ENCODE peak calls at places on chromosomes 6 and 20, in five cellular contexts. One of them, this sample, is unnamed.

GRCh38 chr6:118281291-118281690 is 266.8 kb upstream of the PLN start:
- DNase-seq in thoracic aorta: no peak
- DNase-seq in stomach: no peak
- DNase-seq in choroid plexus epithelial cell: no peak
- DNase-seq in astrocyte of the cerebellum: no peak
- DNase-seq in this sample: no peak

GRCh38 chr6:150652848-150653613 is 53.3 kb downstream of the PLEKHG1 start:
- DNase-seq in choroid plexus epithelial cell: peak
- DNase-seq in astrocyte of the cerebellum: no peak
- DNase-seq in thoracic aorta: no peak
- DNase-seq in stomach: no peak
- DNase-seq in this sample: no peak

GRCh38 chr6:28794175-28795002 is 129.4 kb downstream of the TRIM27 start:
- DNase-seq in choroid plexus epithelial cell: peak
- DNase-seq in astrocyte of the cerebellum: no peak
- DNase-seq in stomach: no peak
- DNase-seq in thoracic aorta: no peak
- DNase-seq in this sample: no peak

GRCh38 chr6:4103929-4104328 is 25.0 kb upstream of the FAM217A start:
- DNase-seq in astrocyte of the cerebellum: no peak
- DNase-seq in thoracic aorta: no peak
- DNase-seq in choroid plexus epithelial cell: no peak
- DNase-seq in stomach: peak
- DNase-seq in this sample: peak

GRCh38 chr20:37914672-37915433 is 11.9 kb downstream of the VSTM2L start:
- DNase-seq in choroid plexus epithelial cell: peak
- DNase-seq in astrocyte of the cerebellum: no peak
- DNase-seq in stomach: no peak
- DNase-seq in thoracic aorta: no peak
- DNase-seq in this sample: no peak

GRCh38 chr6:159535629-159536028 is 157.4 kb downstream of the SOD2 start:
- DNase-seq in astrocyte of the cerebellum: no peak
- DNase-seq in thoracic aorta: no peak
- DNase-seq in stomach: no peak
- DNase-seq in choroid plexus epithelial cell: no peak
- DNase-seq in this sample: no peak

GRCh38 chr6:1856381-1856780 is 246.7 kb downstream of the FOXC1 start:
- DNase-seq in choroid plexus epithelial cell: peak
- DNase-seq in astrocyte of the cerebellum: peak
- DNase-seq in stomach: no peak
- DNase-seq in thoracic aorta: no peak
- DNase-seq in this sample: no peak

GRCh38 chr20:17444091-17444490 is 87.1 kb downstream of the BFSP1 start:
- DNase-seq in astrocyte of the cerebellum: no peak
- DNase-seq in thoracic aorta: no peak
- DNase-seq in choroid plexus epithelial cell: no peak
- DNase-seq in stomach: no peak
- DNase-seq in this sample: no peak

GRCh38 chr6:15894973-15895858 is 232.4 kb upstream of the DTNBP1 start:
- DNase-seq in astrocyte of the cerebellum: no peak
- DNase-seq in stomach: no peak
- DNase-seq in choroid plexus epithelial cell: no peak
- DNase-seq in thoracic aorta: no peak
- DNase-seq in this sample: no peak

GRCh38 chr6:36598326-36598725 is 4.2 kb downstream of the SRSF3 start:
- DNase-seq in astrocyte of the cerebellum: no peak
- DNase-seq in stomach: no peak
- DNase-seq in choroid plexus epithelial cell: no peak
- DNase-seq in thoracic aorta: no peak
- DNase-seq in this sample: no peak

GRCh38 chr20:36745234-36745926 is 510 bp downstream of the NDRG3 start:
- DNase-seq in choroid plexus epithelial cell: peak
- DNase-seq in astrocyte of the cerebellum: no peak
- DNase-seq in stomach: peak
- DNase-seq in thoracic aorta: no peak
- DNase-seq in this sample: no peak

GRCh38 chr20:31740208-31740607 is 1.1 kb downstream of the TPX2 start:
- DNase-seq in stomach: no peak
- DNase-seq in astrocyte of the cerebellum: no peak
- DNase-seq in choroid plexus epithelial cell: peak
- DNase-seq in thoracic aorta: no peak
- DNase-seq in this sample: no peak

GRCh38 chr6:2792330-2792729 is 27.1 kb downstream of the WRNIP1 start:
- DNase-seq in astrocyte of the cerebellum: peak
- DNase-seq in stomach: no peak
- DNase-seq in thoracic aorta: no peak
- DNase-seq in choroid plexus epithelial cell: peak
- DNase-seq in this sample: no peak

GRCh38 chr6:56549014-56549413 is 93.7 kb downstream of the DST start:
- DNase-seq in thoracic aorta: no peak
- DNase-seq in choroid plexus epithelial cell: peak
- DNase-seq in stomach: no peak
- DNase-seq in astrocyte of the cerebellum: no peak
- DNase-seq in this sample: no peak
- TF ChIP-seq CTCF in thoracic aorta: peak
- TF ChIP-seq CTCF in choroid plexus epithelial cell: no peak
- TF ChIP-seq CTCF in stomach: peak
- TF ChIP-seq CTCF in astrocyte of the cerebellum: no peak
- TF ChIP-seq CTCF in this sample: no peak

GRCh38 chr20:8934362-8934761 is 134.5 kb upstream of the PLCB4 start:
- DNase-seq in thoracic aorta: no peak
- DNase-seq in astrocyte of the cerebellum: no peak
- DNase-seq in stomach: no peak
- DNase-seq in choroid plexus epithelial cell: no peak
- DNase-seq in this sample: no peak
- H3K4me3 ChIP-seq in thoracic aorta: no peak
- H3K4me3 ChIP-seq in astrocyte of the cerebellum: no peak
- H3K4me3 ChIP-seq in stomach: no peak
- H3K4me3 ChIP-seq in choroid plexus epithelial cell: no peak
- H3K4me3 ChIP-seq in this sample: no peak

GRCh38 chr6:42136508-42137191 is 5.8 kb downstream of the C6orf132 start:
- DNase-seq in thoracic aorta: no peak
- DNase-seq in choroid plexus epithelial cell: peak
- DNase-seq in stomach: peak
- DNase-seq in astrocyte of the cerebellum: peak
- DNase-seq in this sample: no peak
- TF ChIP-seq CTCF in thoracic aorta: no peak
- TF ChIP-seq CTCF in choroid plexus epithelial cell: peak
- TF ChIP-seq CTCF in stomach: no peak
- TF ChIP-seq CTCF in astrocyte of the cerebellum: peak
- TF ChIP-seq CTCF in this sample: no peak

DNA sequence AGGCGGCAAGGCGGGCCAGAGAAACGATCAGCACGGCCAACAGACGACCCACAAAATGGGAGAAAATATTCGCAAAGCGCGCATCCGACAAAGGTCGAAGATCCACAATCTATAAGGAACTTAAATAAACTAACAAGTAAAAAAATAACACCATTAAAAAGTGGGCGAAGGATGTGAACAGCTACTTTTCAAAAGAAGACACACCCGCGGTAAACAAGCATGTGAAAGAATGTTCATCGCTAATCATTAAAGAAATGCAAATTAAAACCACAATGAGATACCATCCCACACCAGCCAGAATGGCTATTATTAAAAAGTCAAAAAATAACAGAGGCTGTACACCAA is 117.8 kb upstream of the SIRPA start:
- DNase-seq in choroid plexus epithelial cell: no peak
- DNase-seq in stomach: no peak
- DNase-seq in astrocyte of the cerebellum: no peak
- DNase-seq in thoracic aorta: no peak
- DNase-seq in this sample: no peak
- H3K4me3 ChIP-seq in choroid plexus epithelial cell: peak
- H3K4me3 ChIP-seq in stomach: peak
- H3K4me3 ChIP-seq in astrocyte of the cerebellum: peak
- H3K4me3 ChIP-seq in thoracic aorta: peak
- H3K4me3 ChIP-seq in this sample: peak

GRCh38 chr20:35518975-35519374 is 10.5 kb downstream of the C20orf173 start:
- DNase-seq in stomach: no peak
- DNase-seq in astrocyte of the cerebellum: no peak
- DNase-seq in choroid plexus epithelial cell: no peak
- DNase-seq in thoracic aorta: no peak
- DNase-seq in this sample: no peak

GRCh38 chr20:35523298-35523888 is 6.1 kb downstream of the C20orf173 start:
- DNase-seq in astrocyte of the cerebellum: no peak
- DNase-seq in thoracic aorta: no peak
- DNase-seq in stomach: no peak
- DNase-seq in choroid plexus epithelial cell: peak
- DNase-seq in this sample: no peak
- TF ChIP-seq CTCF in astrocyte of the cerebellum: peak
- TF ChIP-seq CTCF in thoracic aorta: peak
- TF ChIP-seq CTCF in stomach: no peak
- TF ChIP-seq CTCF in choroid plexus epithelial cell: peak
- TF ChIP-seq CTCF in this sample: peak

GRCh38 chr6:108884211-108885059 is 36.2 kb downstream of the ARMC2 start:
- DNase-seq in astrocyte of the cerebellum: no peak
- DNase-seq in choroid plexus epithelial cell: no peak
- DNase-seq in thoracic aorta: no peak
- DNase-seq in stomach: no peak
- DNase-seq in this sample: no peak
- H3K4me3 ChIP-seq in astrocyte of the cerebellum: no peak
- H3K4me3 ChIP-seq in choroid plexus epithelial cell: no peak
- H3K4me3 ChIP-seq in thoracic aorta: no peak
- H3K4me3 ChIP-seq in stomach: no peak
- H3K4me3 ChIP-seq in this sample: no peak

GRCh38 chr20:63230800-63231268 is 4.9 kb upstream of the BIRC7 start:
- DNase-seq in thoracic aorta: no peak
- DNase-seq in choroid plexus epithelial cell: peak
- DNase-seq in astrocyte of the cerebellum: peak
- DNase-seq in stomach: peak
- DNase-seq in this sample: no peak
- TF ChIP-seq CTCF in thoracic aorta: peak
- TF ChIP-seq CTCF in choroid plexus epithelial cell: peak
- TF ChIP-seq CTCF in astrocyte of the cerebellum: peak
- TF ChIP-seq CTCF in stomach: peak
- TF ChIP-seq CTCF in this sample: no peak

GRCh38 chr6:32110632-32111031 is 1.5 kb upstream of the TNXB start:
- DNase-seq in stomach: peak
- DNase-seq in astrocyte of the cerebellum: no peak
- DNase-seq in choroid plexus epithelial cell: no peak
- DNase-seq in thoracic aorta: no peak
- DNase-seq in this sample: no peak
- H3K4me3 ChIP-seq in stomach: no peak
- H3K4me3 ChIP-seq in astrocyte of the cerebellum: no peak
- H3K4me3 ChIP-seq in choroid plexus epithelial cell: no peak
- H3K4me3 ChIP-seq in thoracic aorta: no peak
- H3K4me3 ChIP-seq in this sample: no peak

DNA sequence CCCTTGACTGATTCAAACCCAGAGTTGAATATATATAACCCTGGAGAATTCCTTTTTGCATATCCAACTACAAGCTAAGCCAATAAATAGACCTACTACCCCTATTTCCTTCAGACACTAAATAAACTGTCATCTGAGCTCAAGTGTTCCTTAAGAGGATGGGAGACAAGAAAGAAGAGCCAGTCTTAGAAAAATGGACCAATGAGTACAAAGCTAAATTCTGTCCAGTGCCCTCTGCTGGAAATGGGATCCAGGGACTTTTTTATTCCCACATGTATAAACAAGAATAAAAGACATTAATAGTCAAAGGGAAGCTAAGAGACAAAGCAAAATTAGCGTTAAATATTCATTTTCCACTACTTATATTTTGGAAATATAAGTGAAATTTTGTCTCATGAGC is 4.8 kb downstream of the PPP1R10 start:
- DNase-seq in stomach: no peak
- DNase-seq in choroid plexus epithelial cell: peak
- DNase-seq in thoracic aorta: no peak
- DNase-seq in astrocyte of the cerebellum: no peak
- DNase-seq in this sample: no peak
- TF ChIP-seq CTCF in stomach: no peak
- TF ChIP-seq CTCF in choroid plexus epithelial cell: peak
- TF ChIP-seq CTCF in thoracic aorta: no peak
- TF ChIP-seq CTCF in astrocyte of the cerebellum: peak
- TF ChIP-seq CTCF in this sample: no peak

DNA sequence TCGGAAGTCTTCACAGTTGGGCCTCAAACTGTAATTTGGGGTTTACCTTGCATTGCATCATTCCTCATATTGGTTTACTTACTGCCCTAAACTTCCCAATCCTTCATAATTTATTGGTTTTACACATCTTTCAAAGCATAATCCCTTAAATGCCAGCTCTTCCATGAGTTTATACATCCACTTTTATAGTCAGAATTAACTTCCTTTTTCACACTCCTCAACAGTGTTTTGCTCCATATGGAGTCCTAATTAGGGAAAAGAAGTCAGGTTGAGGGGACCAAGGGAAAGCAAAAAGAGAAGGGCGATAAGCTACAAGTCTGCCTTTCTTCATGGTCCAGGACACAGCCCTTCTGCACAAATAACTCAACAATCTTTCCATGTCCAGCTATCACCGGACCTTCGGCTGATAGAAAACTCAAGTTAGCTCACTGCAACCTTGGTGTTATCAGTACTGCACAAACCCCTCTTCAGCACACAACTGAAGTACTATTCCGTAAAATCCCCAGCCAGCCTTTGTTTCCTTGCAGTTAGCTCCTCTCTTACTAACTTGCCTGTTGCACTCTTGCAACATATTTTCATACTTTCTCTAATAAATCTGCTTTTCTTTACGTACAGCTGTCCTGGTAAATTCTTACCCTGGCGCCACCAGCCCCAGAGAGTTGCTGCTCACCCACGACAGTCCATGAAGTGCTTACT is 2.0 kb downstream of the EEF1E1 start:
- DNase-seq in thoracic aorta: no peak
- DNase-seq in choroid plexus epithelial cell: no peak
- DNase-seq in astrocyte of the cerebellum: no peak
- DNase-seq in stomach: no peak
- DNase-seq in this sample: no peak
- H3K4me3 ChIP-seq in thoracic aorta: no peak
- H3K4me3 ChIP-seq in choroid plexus epithelial cell: no peak
- H3K4me3 ChIP-seq in astrocyte of the cerebellum: no peak
- H3K4me3 ChIP-seq in stomach: no peak
- H3K4me3 ChIP-seq in this sample: peak